ENCODE peak calls at places on chromosomes 11 and 22, in five cellular contexts. T is Karpas-422, M is renal cortical epithelial cell, P is left ventricle myocardium inferior, F is HCEC 1CT. I is an unnamed sample.

GRCh38 chr11:67609316-67609715 is 2.6 kb downstream of the NDUFV1 start:
- DNase-seq in T (no peak), M (no peak), P (no peak), F (no peak), I (no peak)

GRCh38 chr11:64563966-64564365 is 27.1 kb upstream of the SLC22A12 start:
- DNase-seq in T (no peak), M (no peak), P (no peak), F (no peak), I (no peak)

GRCh38 chr11:100929377-100929776 is 200.2 kb downstream of the PGR start:
- DNase-seq in T (no peak), M (no peak), P (no peak), F (peak; percentile 77), I (no peak)

GRCh38 chr11:68380786-68381622 is 68.6 kb downstream of the LRP5 start:
- DNase-seq in T (no peak), M (no peak), P (peak; percentile 42), F (no peak), I (no peak)

GRCh38 chr11:47415949-47416472 is 7.6 kb downstream of the SLC39A13 start:
- DNase-seq in T (no peak), M (peak; percentile 83), P (peak; percentile 86), F (peak; percentile 96), I (no peak)

GRCh38 chr22:29030016-29030617 is 31.5 kb downstream of the C22orf31 start:
- DNase-seq in T (no peak), M (peak; percentile 86), P (no peak), F (no peak), I (no peak)

GRCh38 chr11:76850815-76851214 is 9.9 kb upstream of the ACER3 start:
- DNase-seq in T (no peak), M (no peak), P (peak; percentile 33), F (no peak), I (no peak)

GRCh38 chr22:49349181-49349835 is 478.4 kb downstream of the BRD1 start:
- DNase-seq in T (no peak), M (no peak), P (no peak), F (no peak), I (no peak)

GRCh38 chr11:102974552-102975280 is 19.2 kb upstream of the MMP13 start:
- DNase-seq in T (no peak), M (peak; percentile 64), P (no peak), F (peak; percentile 71), I (no peak)

GRCh38 chr22:42279425-42280020 is 9.1 kb upstream of the TCF20 start:
- DNase-seq in T (no peak), M (no peak), P (peak; percentile 1), F (no peak), I (no peak)

GRCh38 chr11:79493555-79494171 is 52.8 kb upstream of the TENM4 start:
- DNase-seq in T (peak; percentile 94), M (peak; percentile 65), P (peak; percentile 59), F (no peak), I (peak; percentile 64)

GRCh38 chr11:108199446-108200321 is 22.8 kb downstream of the NPAT start:
- DNase-seq in T (no peak), M (peak; percentile 96), P (no peak), F (no peak), I (no peak)

GRCh38 chr11:108025387-108026080 is 16.8 kb downstream of the CUL5 start:
- DNase-seq in T (no peak), M (no peak), P (no peak), F (no peak), I (no peak)

GRCh38 chr22:20776624-20777405 is 2.9 kb downstream of the SERPIND1 start:
- DNase-seq in T (no peak), M (no peak), P (no peak), F (no peak), I (no peak)

GRCh38 chr22:26768986-26769385 is 111.6 kb downstream of the MIAT start:
- DNase-seq in T (no peak), M (no peak), P (no peak), F (no peak), I (no peak)

GRCh38 chr11:69293819-69294505 is at the start of gene MYEOV:
- DNase-seq in T (peak; percentile 90), M (peak; percentile 21), P (no peak), F (peak; percentile 22), I (peak; percentile 77)

GRCh38 chr11:128901655-128902514 is 10.7 kb downstream of the KCNJ5 start:
- DNase-seq in T (no peak), M (no peak), P (no peak), F (no peak), I (no peak)

GRCh38 chr11:17414317-17414737 is 25.9 kb upstream of the KCNJ11 start:
- DNase-seq in T (no peak), M (no peak), P (no peak), F (no peak), I (no peak)

GRCh38 chr11:113644605-113645004 is 61.5 kb downstream of the TMPRSS5 start:
- DNase-seq in T (no peak), M (no peak), P (no peak), F (no peak), I (no peak)

GRCh38 chr11:20192151-20192550 is 31.9 kb upstream of the DBX1 start:
- DNase-seq in T (no peak), M (no peak), P (no peak), F (no peak), I (no peak)

GRCh38 chr22:45164217-45165123 is 745 bp downstream of the NUP50 start:
- DNase-seq in T (peak; percentile 65), M (no peak), P (peak; percentile 24), F (peak; percentile 13), I (peak; percentile 37)

I was measured in NAMALWA.